ENCODE peak calls at places on chromosomes 7 and 10, in four cellular contexts. C is GM04503, H is amniotic epithelial cell, R is endothelial cell. N is an unnamed sample.

GRCh38 chr7:33155811-33156210 is 26.4 kb downstream of the BBS9 start:
- DNase-seq in C (no peak), H (peak; percentile 85), R (no peak), N (no peak)

GRCh38 chr7:27600247-27600646 is 62.4 kb downstream of the HIBADH start:
- DNase-seq in C (no peak), H (peak; percentile 59), R (no peak), N (no peak)

GRCh38 chr7:114026486-114027089 is 107.8 kb upstream of the PPP1R3A start:
- DNase-seq in C (no peak), H (peak; percentile 55), R (peak; percentile 43), N (no peak)

GRCh38 chr7:66250711-66251110 is 45.6 kb downstream of the TPST1 start:
- DNase-seq in C (peak; percentile 23), H (peak; percentile 98), R (no peak), N (no peak)

GRCh38 chr10:133126431-133127290 is 33.4 kb upstream of the KNDC1 start:
- DNase-seq in C (no peak), H (no peak), R (no peak), N (no peak)

GRCh38 chr7:94394058-94394398 is 667 bp upstream of the COL1A2 start:
- DNase-seq in C (no peak), H (no peak), R (peak; percentile 6), N (peak; percentile 70)

GRCh38 chr10:89706011-89706410 is 4.6 kb downstream of the KIF20B start:
- DNase-seq in C (no peak), H (peak; percentile 40), R (no peak), N (no peak)

GRCh38 chr7:108246227-108246837 is 116.2 kb upstream of the LAMB4 start:
- DNase-seq in C (peak; percentile 99), H (peak; percentile 78), R (no peak), N (no peak)

GRCh38 chr10:85741626-85742300 is 624.8 kb downstream of the GRID1 start:
- DNase-seq in C (no peak), H (no peak), R (no peak), N (no peak)

GRCh38 chr10:72272689-72273409 is 875 bp upstream of the DDIT4 start:
- DNase-seq in C (peak; percentile 94), H (peak; percentile 98), R (peak; percentile 82), N (peak; percentile 93)

GRCh38 chr7:33191326-33191725 is 62.0 kb downstream of the BBS9 start:
- DNase-seq in C (no peak), H (no peak), R (no peak), N (no peak)

GRCh38 chr10:43043342-43043772 is 33.5 kb upstream of the RET start:
- DNase-seq in C (no peak), H (no peak), R (no peak), N (peak; percentile 35)

GRCh38 chr10:78760463-78761240 is 308.1 kb upstream of the ZMIZ1 start:
- DNase-seq in C (no peak), H (no peak), R (no peak), N (no peak)

GRCh38 chr7:109376576-109376975 is 806.9 kb downstream of the DNAJB9 start:
- DNase-seq in C (no peak), H (no peak), R (no peak), N (no peak)

GRCh38 chr7:106375499-106375898 is 90.7 kb upstream of the NAMPT start:
- DNase-seq in C (no peak), H (no peak), R (no peak), N (no peak)

GRCh38 chr7:97116308-97116707 is 1.2 kb upstream of the SDHAF3 start:
- DNase-seq in C (no peak), H (no peak), R (no peak), N (no peak)

GRCh38 chr10:12943425-12943824 is 58.1 kb downstream of the CCDC3 start:
- DNase-seq in C (no peak), H (no peak), R (no peak), N (no peak)

GRCh38 chr10:71068811-71069411 is 143.5 kb upstream of the UNC5B start:
- DNase-seq in C (peak; percentile 11), H (peak; percentile 44), R (no peak), N (no peak)

GRCh38 chr10:11116817-11117216 is 99.1 kb downstream of the CELF2 start:
- DNase-seq in C (no peak), H (no peak), R (no peak), N (no peak)

GRCh38 chr10:116706281-116706680 is 36.1 kb downstream of the HSPA12A start:
- DNase-seq in C (no peak), H (no peak), R (no peak), N (no peak)

N was measured in sciatic nerve.